ENCODE peak calls at places on chromosomes 1 and 21, in seven cellular contexts. One of them, this sample, is unnamed.

GRCh38 chr1:37537378-37537777 is 16.7 kb downstream of the SNIP1 start:
- DNase-seq in HepG2: no peak
- DNase-seq in esophagus muscularis mucosa: no peak
- DNase-seq in stomach: peak
- DNase-seq in K562: no peak
- DNase-seq in A549: no peak
- DNase-seq in transverse colon: no peak
- DNase-seq in this sample: no peak

GRCh38 chr1:189434461-189434860 is 1043.2 kb downstream of the BRINP3 start:
- DNase-seq in transverse colon: no peak
- DNase-seq in esophagus muscularis mucosa: no peak
- DNase-seq in stomach: no peak
- DNase-seq in HepG2: no peak
- DNase-seq in A549: no peak
- DNase-seq in K562: no peak
- DNase-seq in this sample: no peak

GRCh38 chr1:186476306-186477040 is 15.6 kb upstream of the PDC start:
- DNase-seq in A549: no peak
- DNase-seq in transverse colon: no peak
- DNase-seq in K562: no peak
- DNase-seq in HepG2: no peak
- DNase-seq in esophagus muscularis mucosa: no peak
- DNase-seq in stomach: no peak
- DNase-seq in this sample: no peak

GRCh38 chr1:78101514-78101913 is 55.7 kb downstream of the GIPC2 start:
- DNase-seq in K562: no peak
- DNase-seq in HepG2: peak
- DNase-seq in transverse colon: peak
- DNase-seq in esophagus muscularis mucosa: no peak
- DNase-seq in A549: peak
- DNase-seq in stomach: peak
- DNase-seq in this sample: no peak

GRCh38 chr1:30786264-30786991 is 28.9 kb upstream of the LAPTM5 start:
- DNase-seq in stomach: no peak
- DNase-seq in K562: no peak
- DNase-seq in A549: no peak
- DNase-seq in transverse colon: no peak
- DNase-seq in esophagus muscularis mucosa: no peak
- DNase-seq in HepG2: peak
- DNase-seq in this sample: no peak

GRCh38 chr1:172288611-172289010 is 131.9 kb upstream of the C1orf105 start:
- DNase-seq in A549: no peak
- DNase-seq in esophagus muscularis mucosa: no peak
- DNase-seq in HepG2: no peak
- DNase-seq in transverse colon: no peak
- DNase-seq in K562: no peak
- DNase-seq in stomach: no peak
- DNase-seq in this sample: no peak

GRCh38 chr21:40490408-40490807 is 356.6 kb downstream of the DSCAM start:
- DNase-seq in HepG2: no peak
- DNase-seq in stomach: no peak
- DNase-seq in transverse colon: no peak
- DNase-seq in A549: no peak
- DNase-seq in esophagus muscularis mucosa: no peak
- DNase-seq in K562: no peak
- DNase-seq in this sample: no peak

GRCh38 chr1:3556336-3556735 is 55.0 kb downstream of the MEGF6 start:
- DNase-seq in K562: no peak
- DNase-seq in esophagus muscularis mucosa: no peak
- DNase-seq in transverse colon: no peak
- DNase-seq in stomach: no peak
- DNase-seq in HepG2: no peak
- DNase-seq in A549: no peak
- DNase-seq in this sample: no peak

GRCh38 chr1:19643602-19644419 is at the start of gene NBL1:
- DNase-seq in A549: peak
- DNase-seq in K562: peak
- DNase-seq in stomach: peak
- DNase-seq in HepG2: no peak
- DNase-seq in transverse colon: peak
- DNase-seq in esophagus muscularis mucosa: no peak
- DNase-seq in this sample: peak

GRCh38 chr1:43534256-43534655 is 3.6 kb downstream of the PTPRF start:
- DNase-seq in K562: no peak
- DNase-seq in HepG2: no peak
- DNase-seq in A549: no peak
- DNase-seq in stomach: no peak
- DNase-seq in transverse colon: no peak
- DNase-seq in esophagus muscularis mucosa: no peak
- DNase-seq in this sample: peak

GRCh38 chr1:160740133-160740688 is 1.2 kb downstream of the SLAMF7 start:
- DNase-seq in A549: no peak
- DNase-seq in esophagus muscularis mucosa: no peak
- DNase-seq in transverse colon: no peak
- DNase-seq in HepG2: no peak
- DNase-seq in stomach: no peak
- DNase-seq in K562: no peak
- DNase-seq in this sample: no peak

GRCh38 chr1:98924971-98925370 is 79.7 kb downstream of the PLPPR5 start:
- DNase-seq in esophagus muscularis mucosa: no peak
- DNase-seq in K562: no peak
- DNase-seq in HepG2: no peak
- DNase-seq in stomach: no peak
- DNase-seq in transverse colon: no peak
- DNase-seq in A549: no peak
- DNase-seq in this sample: no peak
- TF ChIP-seq EP300 in esophagus muscularis mucosa: no peak
- TF ChIP-seq EP300 in K562: no peak
- TF ChIP-seq EP300 in HepG2: no peak
- TF ChIP-seq EP300 in stomach: no peak
- TF ChIP-seq EP300 in transverse colon: no peak
- TF ChIP-seq EP300 in A549: no peak
- TF ChIP-seq EP300 in this sample: no peak

GRCh38 chr1:154866995-154867795 is 2.9 kb downstream of the KCNN3 start:
- DNase-seq in transverse colon: peak
- DNase-seq in stomach: peak
- DNase-seq in A549: peak
- DNase-seq in HepG2: no peak
- DNase-seq in K562: no peak
- DNase-seq in esophagus muscularis mucosa: no peak
- DNase-seq in this sample: no peak
- TF ChIP-seq POLR2A in transverse colon: no peak
- TF ChIP-seq POLR2A in stomach: no peak
- TF ChIP-seq POLR2A in A549: no peak
- TF ChIP-seq POLR2A in HepG2: no peak
- TF ChIP-seq POLR2A in K562: no peak
- TF ChIP-seq POLR2A in esophagus muscularis mucosa: no peak
- TF ChIP-seq POLR2A in this sample: no peak

DNA sequence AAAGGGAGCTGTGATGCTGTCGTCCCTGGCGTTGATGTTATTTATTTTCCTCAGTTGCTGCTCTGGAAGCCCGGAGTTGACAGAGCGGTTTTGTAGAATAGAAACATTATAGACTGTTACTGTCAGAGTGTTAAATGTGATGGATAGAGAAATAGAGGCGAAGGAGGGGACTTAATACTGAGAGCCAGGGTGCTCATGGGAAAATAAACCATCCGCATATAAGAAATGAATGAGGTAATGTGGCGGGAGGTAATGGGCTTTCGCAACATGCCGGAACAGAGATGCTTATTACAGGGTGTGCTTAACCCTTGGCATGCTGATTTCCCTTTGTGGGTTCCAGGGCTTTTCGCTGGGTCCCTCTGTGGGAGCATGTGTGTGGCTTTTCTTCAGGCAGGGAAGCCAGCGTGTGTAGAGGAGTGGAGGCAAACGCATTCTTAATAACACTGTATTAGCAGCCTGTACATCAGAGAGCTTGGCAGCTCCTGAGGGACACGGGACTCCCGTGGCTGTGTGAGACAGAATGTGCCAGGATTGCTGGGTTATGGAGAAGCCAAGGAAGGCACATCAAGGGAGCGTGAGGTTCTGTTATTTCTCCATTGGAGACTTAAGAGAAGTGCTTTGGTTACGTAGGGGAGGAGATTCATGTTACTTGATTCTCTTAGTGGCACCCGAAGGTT is 141.0 kb downstream of the PBX1 start:
- DNase-seq in stomach: no peak
- DNase-seq in HepG2: no peak
- DNase-seq in transverse colon: peak
- DNase-seq in A549: no peak
- DNase-seq in esophagus muscularis mucosa: no peak
- DNase-seq in K562: no peak
- DNase-seq in this sample: no peak
- TF ChIP-seq EP300 in stomach: peak
- TF ChIP-seq EP300 in HepG2: no peak
- TF ChIP-seq EP300 in transverse colon: peak
- TF ChIP-seq EP300 in A549: no peak
- TF ChIP-seq EP300 in esophagus muscularis mucosa: peak
- TF ChIP-seq EP300 in K562: no peak
- TF ChIP-seq EP300 in this sample: no peak

GRCh38 chr1:52929019-52929418 is 1.9 kb downstream of the SCP2 start:
- DNase-seq in HepG2: no peak
- DNase-seq in transverse colon: no peak
- DNase-seq in stomach: no peak
- DNase-seq in esophagus muscularis mucosa: no peak
- DNase-seq in A549: no peak
- DNase-seq in K562: no peak
- DNase-seq in this sample: no peak

GRCh38 chr1:52928083-52928404 is 968 bp downstream of the SCP2 start:
- DNase-seq in A549: no peak
- DNase-seq in stomach: no peak
- DNase-seq in HepG2: no peak
- DNase-seq in esophagus muscularis mucosa: no peak
- DNase-seq in transverse colon: no peak
- DNase-seq in K562: no peak
- DNase-seq in this sample: no peak

GRCh38 chr1:52926864-52927218 is 235 bp upstream of the SCP2 start:
- DNase-seq in HepG2: peak
- DNase-seq in transverse colon: no peak
- DNase-seq in A549: no peak
- DNase-seq in K562: no peak
- DNase-seq in stomach: no peak
- DNase-seq in esophagus muscularis mucosa: no peak
- DNase-seq in this sample: no peak

GRCh38 chr1:52925571-52926005 is 1.5 kb upstream of the SCP2 start:
- DNase-seq in A549: no peak
- DNase-seq in stomach: no peak
- DNase-seq in K562: no peak
- DNase-seq in HepG2: peak
- DNase-seq in esophagus muscularis mucosa: no peak
- DNase-seq in transverse colon: no peak
- DNase-seq in this sample: peak

DNA sequence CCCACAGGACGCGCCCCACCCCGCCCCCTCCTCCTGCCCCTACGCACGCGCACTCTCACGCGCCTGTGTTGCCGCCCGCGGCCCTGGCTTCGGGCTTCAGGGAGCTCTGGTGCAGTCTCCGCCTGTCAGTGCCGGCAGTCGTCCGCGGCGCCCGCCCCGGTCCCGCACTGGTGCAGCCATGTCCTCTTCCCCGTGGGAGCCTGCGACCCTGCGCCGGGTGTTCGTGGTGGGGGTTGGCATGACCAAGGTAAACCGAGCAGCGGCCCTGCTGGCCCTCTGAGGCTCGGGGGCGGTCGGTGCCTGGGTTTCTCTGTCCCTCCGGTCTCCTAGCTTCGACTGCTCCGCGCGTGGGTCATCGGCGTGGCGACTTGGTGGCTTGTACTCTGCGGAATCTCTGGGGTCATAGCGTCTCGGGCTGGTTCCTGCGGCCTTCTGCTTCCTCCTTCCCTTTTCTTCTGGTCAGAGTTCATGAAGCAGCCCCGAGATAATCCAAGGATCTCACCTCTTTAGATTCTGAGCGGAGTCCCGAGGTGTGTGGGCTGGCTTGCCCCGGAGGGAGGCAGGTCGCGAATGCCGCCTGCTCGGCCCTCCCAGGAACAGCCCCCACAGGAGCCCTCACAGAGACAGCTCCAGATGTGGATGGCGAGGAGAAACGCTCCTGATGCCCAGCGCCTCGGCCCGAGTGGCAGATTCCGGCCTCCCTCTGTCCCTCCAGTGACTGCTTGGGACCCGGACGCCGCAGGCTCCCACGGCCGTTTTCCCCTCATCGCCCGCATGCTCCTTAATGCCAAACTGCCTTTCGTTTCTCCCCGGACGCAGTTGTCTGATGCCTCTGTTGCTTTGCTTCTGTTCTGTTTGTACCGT is at the start of gene SCP2:
- DNase-seq in A549: peak
- DNase-seq in transverse colon: peak
- DNase-seq in HepG2: peak
- DNase-seq in K562: peak
- DNase-seq in stomach: peak
- DNase-seq in esophagus muscularis mucosa: no peak
- DNase-seq in this sample: peak
- TF ChIP-seq POLR2A in A549: peak
- TF ChIP-seq POLR2A in transverse colon: peak
- TF ChIP-seq POLR2A in HepG2: peak
- TF ChIP-seq POLR2A in K562: peak
- TF ChIP-seq POLR2A in stomach: no peak
- TF ChIP-seq POLR2A in esophagus muscularis mucosa: peak
- TF ChIP-seq POLR2A in this sample: peak

This sample was measured in ovary.